ENCODE peak calls at places on chromosome 18, in eight cellular contexts. One of them, this sample, is unnamed.

GRCh38 chr18:49655266-49656097 is 93.6 kb downstream of the LIPG start:
- DNase-seq in neural progenitor cell: no peak
- DNase-seq in fibroblast of lung: no peak
- DNase-seq in GM23248: no peak
- DNase-seq in PC-3: no peak
- DNase-seq in hepatocyte: no peak
- DNase-seq in K562: no peak
- DNase-seq in mammary epithelial cell: no peak
- DNase-seq in this sample: no peak

GRCh38 chr18:61034581-61034980 is 298.6 kb upstream of the CDH20 start:
- DNase-seq in neural progenitor cell: no peak
- DNase-seq in fibroblast of lung: no peak
- DNase-seq in GM23248: no peak
- DNase-seq in PC-3: no peak
- DNase-seq in hepatocyte: no peak
- DNase-seq in K562: no peak
- DNase-seq in mammary epithelial cell: no peak
- DNase-seq in this sample: no peak

GRCh38 chr18:10365901-10366300 is 88.5 kb upstream of the APCDD1 start:
- DNase-seq in neural progenitor cell: no peak
- DNase-seq in fibroblast of lung: no peak
- DNase-seq in GM23248: no peak
- DNase-seq in PC-3: no peak
- DNase-seq in hepatocyte: no peak
- DNase-seq in K562: no peak
- DNase-seq in mammary epithelial cell: no peak
- DNase-seq in this sample: no peak

GRCh38 chr18:79424008-79424565 is 28.4 kb downstream of the NFATC1 start:
- DNase-seq in neural progenitor cell: no peak
- DNase-seq in fibroblast of lung: no peak
- DNase-seq in GM23248: no peak
- DNase-seq in PC-3: no peak
- DNase-seq in hepatocyte: no peak
- DNase-seq in K562: peak; percentile 31
- DNase-seq in mammary epithelial cell: no peak
- DNase-seq in this sample: no peak

GRCh38 chr18:22378672-22379282 is 38.9 kb downstream of the CTAGE1 start:
- DNase-seq in neural progenitor cell: peak; percentile 67
- DNase-seq in fibroblast of lung: peak; percentile 20
- DNase-seq in GM23248: peak; percentile 70
- DNase-seq in PC-3: peak; percentile 67
- DNase-seq in hepatocyte: peak; percentile 46
- DNase-seq in K562: peak; percentile 28
- DNase-seq in mammary epithelial cell: peak; percentile 43
- DNase-seq in this sample: peak; percentile 4

GRCh38 chr18:24913507-24914147 is 438.3 kb downstream of the ZNF521 start:
- DNase-seq in neural progenitor cell: no peak
- DNase-seq in fibroblast of lung: no peak
- DNase-seq in GM23248: peak; percentile 72
- DNase-seq in PC-3: no peak
- DNase-seq in hepatocyte: no peak
- DNase-seq in K562: no peak
- DNase-seq in mammary epithelial cell: no peak
- DNase-seq in this sample: no peak

GRCh38 chr18:37534627-37535026 is 31.0 kb downstream of the CELF4 start:
- DNase-seq in neural progenitor cell: no peak
- DNase-seq in fibroblast of lung: no peak
- DNase-seq in GM23248: no peak
- DNase-seq in PC-3: no peak
- DNase-seq in hepatocyte: no peak
- DNase-seq in K562: no peak
- DNase-seq in mammary epithelial cell: no peak
- DNase-seq in this sample: no peak

GRCh38 chr18:27839141-27839540 is 337.8 kb downstream of the CDH2 start:
- DNase-seq in neural progenitor cell: no peak
- DNase-seq in fibroblast of lung: peak; percentile 98
- DNase-seq in GM23248: peak; percentile 76
- DNase-seq in PC-3: peak; percentile 96
- DNase-seq in hepatocyte: peak; percentile 50
- DNase-seq in K562: no peak
- DNase-seq in mammary epithelial cell: peak; percentile 94
- DNase-seq in this sample: peak; percentile 57

GRCh38 chr18:26089247-26090129 is 925 bp downstream of the SS18 start:
- DNase-seq in neural progenitor cell: peak; percentile 52
- DNase-seq in fibroblast of lung: peak; percentile 48
- DNase-seq in GM23248: peak; percentile 60
- DNase-seq in PC-3: peak; percentile 20
- DNase-seq in hepatocyte: peak; percentile 33
- DNase-seq in K562: peak; percentile 29
- DNase-seq in mammary epithelial cell: peak; percentile 40
- DNase-seq in this sample: no peak

GRCh38 chr18:55124078-55124477 is 164.8 kb upstream of the CCDC68 start:
- DNase-seq in neural progenitor cell: no peak
- DNase-seq in fibroblast of lung: peak; percentile 72
- DNase-seq in GM23248: peak; percentile 43
- DNase-seq in PC-3: no peak
- DNase-seq in hepatocyte: no peak
- DNase-seq in K562: no peak
- DNase-seq in mammary epithelial cell: no peak
- DNase-seq in this sample: no peak

GRCh38 chr18:57826252-57826651 is 23.1 kb upstream of the ATP8B1 start:
- DNase-seq in neural progenitor cell: no peak
- DNase-seq in fibroblast of lung: no peak
- DNase-seq in GM23248: no peak
- DNase-seq in PC-3: no peak
- DNase-seq in hepatocyte: no peak
- DNase-seq in K562: no peak
- DNase-seq in mammary epithelial cell: no peak
- DNase-seq in this sample: no peak

GRCh38 chr18:57915848-57916596 is 112.9 kb upstream of the ATP8B1 start:
- DNase-seq in neural progenitor cell: peak; percentile 43
- DNase-seq in fibroblast of lung: no peak
- DNase-seq in GM23248: no peak
- DNase-seq in PC-3: no peak
- DNase-seq in hepatocyte: no peak
- DNase-seq in K562: no peak
- DNase-seq in mammary epithelial cell: no peak
- DNase-seq in this sample: no peak

GRCh38 chr18:63131106-63131943 is 188.2 kb downstream of the BCL2 start:
- DNase-seq in neural progenitor cell: peak; percentile 64
- DNase-seq in fibroblast of lung: peak; percentile 39
- DNase-seq in GM23248: peak; percentile 76
- DNase-seq in PC-3: peak; percentile 69
- DNase-seq in hepatocyte: peak; percentile 68
- DNase-seq in K562: no peak
- DNase-seq in mammary epithelial cell: peak; percentile 32
- DNase-seq in this sample: peak; percentile 53

GRCh38 chr18:58562999-58563667 is 65.8 kb downstream of the ALPK2 start:
- DNase-seq in neural progenitor cell: no peak
- DNase-seq in fibroblast of lung: no peak
- DNase-seq in GM23248: no peak
- DNase-seq in PC-3: no peak
- DNase-seq in hepatocyte: no peak
- DNase-seq in K562: no peak
- DNase-seq in mammary epithelial cell: no peak
- DNase-seq in this sample: no peak

GRCh38 chr18:10475633-10476388 is 21.4 kb downstream of the APCDD1 start:
- DNase-seq in neural progenitor cell: no peak
- DNase-seq in fibroblast of lung: no peak
- DNase-seq in GM23248: no peak
- DNase-seq in PC-3: no peak
- DNase-seq in hepatocyte: peak; percentile 19
- DNase-seq in K562: no peak
- DNase-seq in mammary epithelial cell: no peak
- DNase-seq in this sample: no peak

GRCh38 chr18:471701-472100 is 28.8 kb downstream of the COLEC12 start:
- DNase-seq in neural progenitor cell: no peak
- DNase-seq in fibroblast of lung: peak; percentile 40
- DNase-seq in GM23248: peak; percentile 85
- DNase-seq in PC-3: peak; percentile 23
- DNase-seq in hepatocyte: no peak
- DNase-seq in K562: no peak
- DNase-seq in mammary epithelial cell: no peak
- DNase-seq in this sample: no peak

GRCh38 chr18:51234117-51235010 is 36.9 kb upstream of the MEX3C start:
- DNase-seq in neural progenitor cell: no peak
- DNase-seq in fibroblast of lung: no peak
- DNase-seq in GM23248: peak; percentile 4
- DNase-seq in PC-3: no peak
- DNase-seq in hepatocyte: no peak
- DNase-seq in K562: no peak
- DNase-seq in mammary epithelial cell: no peak
- DNase-seq in this sample: no peak

GRCh38 chr18:2907459-2908145 is 60.8 kb downstream of the EMILIN2 start:
- DNase-seq in neural progenitor cell: no peak
- DNase-seq in fibroblast of lung: no peak
- DNase-seq in GM23248: peak; percentile 21
- DNase-seq in PC-3: no peak
- DNase-seq in hepatocyte: no peak
- DNase-seq in K562: no peak
- DNase-seq in mammary epithelial cell: no peak
- DNase-seq in this sample: no peak

GRCh38 chr18:7946724-7947377 is 379.7 kb downstream of the PTPRM start:
- DNase-seq in neural progenitor cell: peak; percentile 23
- DNase-seq in fibroblast of lung: peak; percentile 79
- DNase-seq in GM23248: peak; percentile 75
- DNase-seq in PC-3: peak; percentile 76
- DNase-seq in hepatocyte: peak; percentile 73
- DNase-seq in K562: no peak
- DNase-seq in mammary epithelial cell: peak; percentile 71
- DNase-seq in this sample: no peak

GRCh38 chr18:31233550-31234306 is 71.1 kb upstream of the DSC1 start:
- DNase-seq in neural progenitor cell: no peak
- DNase-seq in fibroblast of lung: no peak
- DNase-seq in GM23248: no peak
- DNase-seq in PC-3: no peak
- DNase-seq in hepatocyte: no peak
- DNase-seq in K562: no peak
- DNase-seq in mammary epithelial cell: no peak
- DNase-seq in this sample: no peak

GRCh38 chr18:13223341-13224148 is 5.0 kb downstream of the LDLRAD4 start:
- DNase-seq in neural progenitor cell: peak; percentile 21
- DNase-seq in fibroblast of lung: no peak
- DNase-seq in GM23248: no peak
- DNase-seq in PC-3: no peak
- DNase-seq in hepatocyte: no peak
- DNase-seq in K562: no peak
- DNase-seq in mammary epithelial cell: no peak
- DNase-seq in this sample: peak; percentile 61

GRCh38 chr18:3916082-3916481 is 466.1 kb downstream of the TGIF1 start:
- DNase-seq in neural progenitor cell: no peak
- DNase-seq in fibroblast of lung: no peak
- DNase-seq in GM23248: no peak
- DNase-seq in PC-3: no peak
- DNase-seq in hepatocyte: no peak
- DNase-seq in K562: no peak
- DNase-seq in mammary epithelial cell: no peak
- DNase-seq in this sample: no peak

GRCh38 chr18:72360628-72361027 is 183.5 kb downstream of the CBLN2 start:
- DNase-seq in neural progenitor cell: no peak
- DNase-seq in fibroblast of lung: no peak
- DNase-seq in GM23248: no peak
- DNase-seq in PC-3: no peak
- DNase-seq in hepatocyte: no peak
- DNase-seq in K562: no peak
- DNase-seq in mammary epithelial cell: no peak
- DNase-seq in this sample: no peak

DNA sequence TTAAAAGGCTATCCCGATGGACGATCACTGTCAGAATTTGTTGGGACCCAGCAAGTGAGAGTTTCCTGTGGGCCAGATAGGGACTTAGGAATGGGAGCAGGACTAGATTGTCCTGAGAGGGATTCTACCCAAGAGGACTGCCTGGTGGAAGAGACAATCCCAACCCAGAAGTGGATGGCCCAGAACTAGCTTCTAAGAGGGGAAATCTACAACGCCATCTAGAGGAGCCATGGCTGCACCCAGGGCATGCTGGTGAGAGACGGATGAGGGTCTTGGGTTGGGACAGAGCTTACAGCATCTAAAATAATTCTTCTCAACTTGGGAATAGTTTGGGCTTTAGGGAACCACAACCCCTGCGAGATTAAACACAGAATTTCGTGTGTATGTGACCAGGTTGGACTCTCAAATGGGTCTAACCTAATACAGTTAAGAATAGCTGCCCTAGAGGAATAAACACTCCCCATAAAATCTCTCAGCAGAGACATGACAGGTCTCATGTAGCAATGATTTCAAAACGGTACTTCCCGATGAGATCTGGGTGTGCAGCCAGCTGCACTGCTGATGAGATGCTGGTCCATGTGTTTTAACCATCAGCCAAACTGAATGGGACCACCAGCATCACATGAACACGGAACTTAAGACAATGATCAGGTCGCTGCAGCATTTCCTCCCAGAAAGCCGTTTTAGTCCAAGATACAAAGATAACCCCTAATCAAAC is 50.8 kb downstream of the CCBE1 start:
- DNase-seq in neural progenitor cell: no peak
- DNase-seq in fibroblast of lung: no peak
- DNase-seq in GM23248: peak; percentile 26
- DNase-seq in PC-3: no peak
- DNase-seq in hepatocyte: no peak
- DNase-seq in K562: no peak
- DNase-seq in mammary epithelial cell: no peak
- DNase-seq in this sample: no peak
- H3K79me2 ChIP-seq in neural progenitor cell: no peaks in the 10 kb centered on the region
- H3K79me2 ChIP-seq in fibroblast of lung: peaks cover 86% of the 10 kb centered on the region
- H3K79me2 ChIP-seq in GM23248: peaks cover 39% of the 10 kb centered on the region
- H3K79me2 ChIP-seq in PC-3: peaks cover 50% of the 10 kb centered on the region
- H3K79me2 ChIP-seq in hepatocyte: no peaks in the 10 kb centered on the region
- H3K79me2 ChIP-seq in K562: no peaks in the 10 kb centered on the region
- H3K79me2 ChIP-seq in mammary epithelial cell: no peaks in the 10 kb centered on the region
- H3K79me2 ChIP-seq in this sample: no peaks in the 10 kb centered on the region

GRCh38 chr18:48574667-48575300 is 36.0 kb downstream of the CTIF start:
- DNase-seq in neural progenitor cell: no peak
- DNase-seq in fibroblast of lung: no peak
- DNase-seq in GM23248: no peak
- DNase-seq in PC-3: no peak
- DNase-seq in hepatocyte: no peak
- DNase-seq in K562: no peak
- DNase-seq in mammary epithelial cell: no peak
- DNase-seq in this sample: no peak
- H3K79me2 ChIP-seq in neural progenitor cell: peaks cover 5% of the 10 kb centered on the region
- H3K79me2 ChIP-seq in fibroblast of lung: peaks cover 39% of the 10 kb centered on the region
- H3K79me2 ChIP-seq in GM23248: peaks cover 100% of the 10 kb centered on the region
- H3K79me2 ChIP-seq in PC-3: no peaks in the 10 kb centered on the region
- H3K79me2 ChIP-seq in hepatocyte: peaks cover 77% of the 10 kb centered on the region
- H3K79me2 ChIP-seq in K562: no peaks in the 10 kb centered on the region
- H3K79me2 ChIP-seq in mammary epithelial cell: peaks cover 73% of the 10 kb centered on the region
- H3K79me2 ChIP-seq in this sample: no peaks in the 10 kb centered on the region

GRCh38 chr18:46336278-46337205 is 232.4 kb downstream of the HAUS1 start:
- DNase-seq in neural progenitor cell: no peak
- DNase-seq in fibroblast of lung: peak; percentile 10
- DNase-seq in GM23248: no peak
- DNase-seq in PC-3: no peak
- DNase-seq in hepatocyte: no peak
- DNase-seq in K562: no peak
- DNase-seq in mammary epithelial cell: no peak
- DNase-seq in this sample: no peak
- H3K79me2 ChIP-seq in neural progenitor cell: peaks cover 75% of the 10 kb centered on the region
- H3K79me2 ChIP-seq in fibroblast of lung: no peaks in the 10 kb centered on the region
- H3K79me2 ChIP-seq in GM23248: no peaks in the 10 kb centered on the region
- H3K79me2 ChIP-seq in PC-3: peaks cover 65% of the 10 kb centered on the region
- H3K79me2 ChIP-seq in hepatocyte: no peaks in the 10 kb centered on the region
- H3K79me2 ChIP-seq in K562: no peaks in the 10 kb centered on the region
- H3K79me2 ChIP-seq in mammary epithelial cell: peaks cover 2% of the 10 kb centered on the region
- H3K79me2 ChIP-seq in this sample: no peaks in the 10 kb centered on the region

GRCh38 chr18:77129150-77129551 is 3.4 kb downstream of the MBP start:
- DNase-seq in neural progenitor cell: no peak
- DNase-seq in fibroblast of lung: peak; percentile 99
- DNase-seq in GM23248: peak; percentile 92
- DNase-seq in PC-3: peak; percentile 59
- DNase-seq in hepatocyte: peak; percentile 35
- DNase-seq in K562: no peak
- DNase-seq in mammary epithelial cell: peak; percentile 88
- DNase-seq in this sample: no peak
- H3K79me2 ChIP-seq in neural progenitor cell: no peaks in the 10 kb centered on the region
- H3K79me2 ChIP-seq in fibroblast of lung: no peaks in the 10 kb centered on the region
- H3K79me2 ChIP-seq in GM23248: no peaks in the 10 kb centered on the region
- H3K79me2 ChIP-seq in PC-3: peaks cover 76% of the 10 kb centered on the region
- H3K79me2 ChIP-seq in hepatocyte: peaks cover 57% of the 10 kb centered on the region
- H3K79me2 ChIP-seq in K562: no peaks in the 10 kb centered on the region
- H3K79me2 ChIP-seq in mammary epithelial cell: peaks cover 66% of the 10 kb centered on the region
- H3K79me2 ChIP-seq in this sample: peaks cover 12% of the 10 kb centered on the region